ENCODE peak calls at places on chromosomes 2 and 18, in five cellular contexts. B is iris pigment epithelial cell; G is ovary; M is cardiac muscle cell; T is activated CD8-positive, alpha-beta memory T cell treated with anti-CD3 and anti-CD28 coated beads for 24 hours. N is an unnamed sample.

GRCh38 chr2:10356459-10356851 is 53.8 kb downstream of the HPCAL1 start:
- DNase-seq in B (no peak), G (no peak), M (no peak), T (no peak), N (no peak)

GRCh38 chr18:43571078-43571689 is 293.9 kb upstream of the SYT4 start:
- DNase-seq in B (peak), G (no peak), M (peak), T (no peak), N (peak)

GRCh38 chr2:37287966-37288365 is 36.7 kb downstream of the PRKD3 start:
- DNase-seq in B (no peak), G (no peak), M (no peak), T (no peak), N (no peak)

GRCh38 chr2:222398446-222398885 is 25.9 kb upstream of the SGPP2 start:
- DNase-seq in B (peak), G (no peak), M (peak), T (no peak), N (no peak)

GRCh38 chr2:7999683-8000476 is 682.0 kb upstream of the ID2 start:
- DNase-seq in B (no peak), G (no peak), M (no peak), T (no peak), N (no peak)

GRCh38 chr2:210663574-210663973 is 107.2 kb downstream of the CPS1 start:
- DNase-seq in B (peak), G (no peak), M (peak), T (no peak), N (no peak)

GRCh38 chr2:209425082-209426071 is 1.5 kb downstream of the MAP2 start:
- DNase-seq in B (peak), G (no peak), M (peak), T (no peak), N (no peak)

GRCh38 chr2:217929757-217930707 is 72.8 kb downstream of the TNS1 start:
- DNase-seq in B (peak), G (no peak), M (no peak), T (no peak), N (no peak)

GRCh38 chr18:23313379-23313778 is 139.7 kb upstream of the RIOK3 start:
- DNase-seq in B (no peak), G (no peak), M (no peak), T (no peak), N (no peak)

GRCh38 chr2:172885996-172886395 is 150.4 kb downstream of the RAPGEF4 start:
- DNase-seq in B (no peak), G (no peak), M (no peak), T (no peak), N (no peak)

GRCh38 chr2:241485172-241485911 is 23.0 kb downstream of the STK25 start:
- DNase-seq in B (no peak), G (no peak), M (no peak), T (no peak), N (no peak)

GRCh38 chr18:49580279-49580678 is 18.4 kb downstream of the LIPG start:
- DNase-seq in B (no peak), G (no peak), M (no peak), T (no peak), N (no peak)

GRCh38 chr2:113838277-113838676 is 51.6 kb upstream of the ACTR3 start:
- DNase-seq in B (no peak), G (no peak), M (no peak), T (no peak), N (no peak)

GRCh38 chr2:102736607-102737409 is 25.0 kb upstream of the TMEM182 start:
- DNase-seq in B (peak), G (peak), M (peak), T (peak), N (no peak)

GRCh38 chr2:198499539-198499938 is 695.1 kb downstream of the PLCL1 start:
- DNase-seq in B (no peak), G (no peak), M (no peak), T (no peak), N (peak)

GRCh38 chr2:235723811-235724465 is 230.1 kb downstream of the AGAP1 start:
- DNase-seq in B (no peak), G (no peak), M (no peak), T (no peak), N (no peak)

GRCh38 chr18:28115149-28115550 is 61.8 kb downstream of the CDH2 start:
- DNase-seq in B (peak), G (no peak), M (no peak), T (no peak), N (peak)

GRCh38 chr2:144510206-144510991 is 9.5 kb downstream of the ZEB2 start:
- DNase-seq in B (peak), G (no peak), M (peak), T (no peak), N (peak)